ENCODE peak calls at places on chromosomes 11 and 22, in eight cellular contexts. F is activated CD8-positive, alpha-beta T cell treated with anti-CD3 and anti-CD28 coated beads for 36 hours; B is H9; E is cardiac muscle cell; L is dorsolateral prefrontal cortex; W is body of pancreas; N is fibroblast of mammary gland; D is omental fat pad. G is an unnamed sample.

GRCh38 chr11:44319170-44319551 is 9.2 kb upstream of the ALX4 start:
- DNase-seq in F (no peak), B (no peak), E (no peak), L (no peak), W (no peak), N (no peak), D (no peak), G (no peak)

GRCh38 chr11:36073411-36074203 is 129.7 kb downstream of the LDLRAD3 start:
- DNase-seq in F (no peak), B (no peak), E (no peak), L (peak), W (peak), N (peak), D (no peak), G (no peak)

GRCh38 chr11:27349919-27350318 is 13.1 kb downstream of the CCDC34 start:
- DNase-seq in F (no peak), B (no peak), E (no peak), L (no peak), W (no peak), N (no peak), D (no peak), G (no peak)

GRCh38 chr22:33025675-33026074 is 32.5 kb downstream of the SYN3 start:
- DNase-seq in F (no peak), B (no peak), E (no peak), L (no peak), W (no peak), N (no peak), D (no peak), G (no peak)

GRCh38 chr11:91998466-91998865 is 226.2 kb upstream of the FAT3 start:
- DNase-seq in F (no peak), B (no peak), E (no peak), L (no peak), W (no peak), N (no peak), D (no peak), G (no peak)

GRCh38 chr11:82523141-82523540 is 210.5 kb downstream of the FAM181B start:
- DNase-seq in F (no peak), B (peak), E (no peak), L (peak), W (peak), N (no peak), D (no peak), G (no peak)

GRCh38 chr11:46210133-46210636 is 67.3 kb upstream of the CREB3L1 start:
- DNase-seq in F (peak), B (no peak), E (no peak), L (no peak), W (no peak), N (peak), D (no peak), G (no peak)

GRCh38 chr11:86021390-86021789 is 47.5 kb downstream of the PICALM start:
- DNase-seq in F (no peak), B (no peak), E (no peak), L (no peak), W (no peak), N (no peak), D (no peak), G (no peak)

GRCh38 chr11:128716661-128717210 is 22.9 kb downstream of the FLI1 start:
- DNase-seq in F (peak), B (no peak), E (no peak), L (no peak), W (no peak), N (no peak), D (no peak), G (no peak)

GRCh38 chr11:44628730-44629361 is 63.4 kb downstream of the CD82 start:
- DNase-seq in F (no peak), B (peak), E (no peak), L (no peak), W (no peak), N (no peak), D (peak), G (no peak)

GRCh38 chr22:24414984-24415945 is 12.1 kb upstream of the ADORA2A start:
- DNase-seq in F (no peak), B (no peak), E (no peak), L (no peak), W (no peak), N (no peak), D (no peak), G (no peak)

GRCh38 chr11:101618691-101619090 is 34.9 kb upstream of the TRPC6 start:
- DNase-seq in F (no peak), B (no peak), E (no peak), L (no peak), W (no peak), N (peak), D (no peak), G (no peak)

GRCh38 chr22:27631641-27632040 is 169.9 kb downstream of the MN1 start:
- DNase-seq in F (no peak), B (no peak), E (no peak), L (no peak), W (no peak), N (no peak), D (no peak), G (no peak)

GRCh38 chr11:72048718-72049460 is 31.5 kb downstream of the NUMA1 start:
- DNase-seq in F (no peak), B (no peak), E (no peak), L (no peak), W (peak), N (no peak), D (no peak), G (no peak)

GRCh38 chr11:111454561-111455192 is 57.5 kb downstream of the BTG4 start:
- DNase-seq in F (peak), B (peak), E (peak), L (peak), W (no peak), N (peak), D (no peak), G (peak)

GRCh38 chr22:29011200-29011867 is 50.3 kb downstream of the C22orf31 start:
- DNase-seq in F (no peak), B (no peak), E (no peak), L (no peak), W (peak), N (no peak), D (no peak), G (no peak)

GRCh38 chr11:81644239-81644840 is 1089.3 kb downstream of the FAM181B start:
- DNase-seq in F (peak), B (peak), E (peak), L (no peak), W (peak), N (peak), D (no peak), G (no peak)

GRCh38 chr11:66454253-66454652 is 12.5 kb upstream of the PELI3 start:
- DNase-seq in F (peak), B (no peak), E (no peak), L (no peak), W (no peak), N (no peak), D (no peak), G (no peak)

GRCh38 chr11:65767406-65767805 is 13.4 kb downstream of the AP5B1 start:
- DNase-seq in F (no peak), B (no peak), E (no peak), L (no peak), W (no peak), N (peak), D (no peak), G (no peak)

GRCh38 chr11:61855939-61856730 is 28.0 kb downstream of the FADS2 start:
- DNase-seq in F (no peak), B (no peak), E (no peak), L (no peak), W (no peak), N (peak), D (no peak), G (no peak)

GRCh38 chr11:106482920-106483761 is 405.7 kb downstream of the AASDHPPT start:
- DNase-seq in F (no peak), B (no peak), E (peak), L (no peak), W (no peak), N (peak), D (no peak), G (no peak)

GRCh38 chr11:64804346-64805210 is 1.6 kb upstream of the MAP4K2 start:
- DNase-seq in F (peak), B (peak), E (no peak), L (no peak), W (no peak), N (no peak), D (no peak), G (no peak)

GRCh38 chr22:19981961-19982920 is 34.4 kb downstream of the ARVCF start:
- DNase-seq in F (no peak), B (no peak), E (no peak), L (no peak), W (no peak), N (no peak), D (no peak), G (no peak)

GRCh38 chr22:47057916-47058585 is 295.6 kb downstream of the TBC1D22A start:
- DNase-seq in F (no peak), B (no peak), E (no peak), L (no peak), W (no peak), N (no peak), D (no peak), G (no peak)

GRCh38 chr11:60629399-60629798 is 70.0 kb upstream of the MS4A8 start:
- DNase-seq in F (no peak), B (no peak), E (no peak), L (no peak), W (no peak), N (no peak), D (no peak), G (no peak)

GRCh38 chr22:18032455-18033101 is 8.2 kb upstream of the MICAL3 start:
- DNase-seq in F (no peak), B (no peak), E (no peak), L (no peak), W (no peak), N (peak), D (no peak), G (no peak)

GRCh38 chr11:2095542-2095941 is 43.6 kb downstream of the IGF2 start:
- DNase-seq in F (no peak), B (no peak), E (no peak), L (no peak), W (no peak), N (no peak), D (no peak), G (no peak)

GRCh38 chr11:100964400-100964799 is 165.2 kb downstream of the PGR start:
- DNase-seq in F (no peak), B (no peak), E (no peak), L (no peak), W (no peak), N (peak), D (no peak), G (no peak)

GRCh38 chr22:40799008-40799407 is 20.1 kb downstream of the SLC25A17 start:
- DNase-seq in F (no peak), B (no peak), E (no peak), L (no peak), W (no peak), N (no peak), D (no peak), G (no peak)

GRCh38 chr11:60343094-60343704 is 16.1 kb downstream of the MS4A6E start:
- DNase-seq in F (peak), B (no peak), E (peak), L (no peak), W (no peak), N (peak), D (no peak), G (no peak)

GRCh38 chr22:45320326-45320976 is 10.7 kb downstream of the FAM118A start:
- DNase-seq in F (no peak), B (no peak), E (no peak), L (no peak), W (no peak), N (peak), D (no peak), G (no peak)

GRCh38 chr22:41380993-41381328 is 781 bp upstream of the TEF start:
- DNase-seq in F (no peak), B (no peak), E (peak), L (no peak), W (peak), N (peak), D (no peak), G (no peak)

GRCh38 chr11:133277886-133278285 is 254.4 kb downstream of the OPCML start:
- DNase-seq in F (no peak), B (no peak), E (no peak), L (no peak), W (no peak), N (no peak), D (no peak), G (no peak)

GRCh38 chr22:22593250-22593649 is 34.2 kb upstream of the PRAME start:
- DNase-seq in F (no peak), B (no peak), E (no peak), L (no peak), W (no peak), N (no peak), D (no peak), G (no peak)

GRCh38 chr11:23554002-23554401 is 693.7 kb upstream of the CCDC179 start:
- DNase-seq in F (no peak), B (no peak), E (no peak), L (no peak), W (peak), N (peak), D (no peak), G (no peak)
- TF ChIP-seq CTCF in F (no peak), B (peak), E (no peak), L (no peak), W (no peak), N (peak), D (no peak), G (no peak)

GRCh38 chr11:124935548-124936514 is at the start of gene HEPACAM:
- DNase-seq in F (no peak), B (no peak), E (no peak), L (peak), W (no peak), N (no peak), D (no peak), G (no peak)
- TF ChIP-seq CTCF in F (no peak), B (no peak), E (no peak), L (no peak), W (no peak), N (no peak), D (no peak), G (no peak)

DNA sequence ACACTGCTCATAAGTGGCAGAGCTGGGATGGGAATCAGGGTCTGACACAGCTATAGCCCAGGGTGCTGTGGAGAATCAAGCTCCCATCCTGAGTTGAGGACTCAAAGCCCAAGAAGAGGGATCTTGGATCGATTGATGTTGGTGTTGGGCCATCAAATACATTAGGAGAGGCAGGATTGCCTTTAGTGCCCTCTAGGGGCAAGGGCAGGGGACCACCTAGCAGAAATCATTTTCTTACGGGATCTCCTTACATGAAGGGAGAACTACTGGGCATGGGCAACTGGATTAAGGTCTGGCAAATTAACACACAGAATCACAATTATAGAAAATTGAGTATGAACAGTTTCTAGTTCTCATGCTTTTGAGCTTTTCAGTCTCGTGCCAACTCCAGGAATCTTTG is 24.9 kb upstream of the EMSY start:
- DNase-seq in F (peak), B (peak), E (no peak), L (no peak), W (peak), N (peak), D (no peak), G (no peak)
- TF ChIP-seq CTCF in F (peak), B (peak), E (peak), L (no peak), W (peak), N (peak), D (no peak), G (no peak)

GRCh38 chr11:75813126-75813525 is 1.9 kb upstream of the UVRAG start:
- DNase-seq in F (no peak), B (no peak), E (no peak), L (no peak), W (no peak), N (no peak), D (no peak), G (no peak)
- TF ChIP-seq CTCF in F (no peak), B (no peak), E (no peak), L (no peak), W (no peak), N (no peak), D (no peak), G (no peak)

GRCh38 chr11:58784995-58785394 is 53.3 kb upstream of the GLYAT start:
- DNase-seq in F (no peak), B (no peak), E (no peak), L (no peak), W (no peak), N (no peak), D (no peak), G (no peak)

GRCh38 chr11:58786693-58787092 is 55.0 kb upstream of the GLYAT start:
- DNase-seq in F (no peak), B (no peak), E (no peak), L (no peak), W (no peak), N (peak), D (no peak), G (no peak)

GRCh38 chr11:58787903-58788302 is 56.2 kb upstream of the GLYAT start:
- DNase-seq in F (no peak), B (no peak), E (no peak), L (no peak), W (no peak), N (peak), D (no peak), G (no peak)

DNA sequence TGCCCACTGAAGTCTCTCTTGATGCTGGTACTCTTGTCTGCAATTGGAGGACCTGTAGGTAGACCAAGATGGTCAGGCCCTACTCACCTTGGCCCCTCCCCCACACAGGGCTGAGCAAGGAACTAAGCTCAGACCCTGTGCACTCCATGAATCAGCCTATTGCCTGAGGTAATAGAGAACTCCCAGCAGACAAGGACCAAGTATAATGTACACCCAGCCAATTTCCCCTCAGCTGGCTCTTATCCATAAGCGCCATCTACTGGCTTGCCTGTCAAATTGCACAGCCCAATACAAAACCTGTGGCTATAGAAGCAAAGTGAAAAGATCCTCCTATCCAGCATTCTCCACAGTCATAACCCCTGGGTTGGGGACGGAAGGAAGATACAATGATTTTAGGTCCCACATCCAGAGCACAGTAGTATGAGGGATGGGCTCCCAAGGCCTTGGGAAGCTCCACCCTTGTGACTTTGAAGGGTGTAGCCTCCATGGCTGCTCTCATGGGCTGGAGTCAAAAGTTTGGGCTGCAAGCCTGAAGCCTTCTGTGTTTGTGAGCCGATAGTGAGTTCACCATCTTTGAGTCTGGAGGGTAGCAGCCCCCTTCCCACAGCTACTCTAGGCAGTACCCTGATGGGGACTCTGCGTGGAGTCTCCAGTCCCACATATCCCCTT is 56.0 kb downstream of the GLYATL2 start:
- DNase-seq in F (peak), B (peak), E (peak), L (peak), W (peak), N (peak), D (no peak), G (no peak)
- TF ChIP-seq CTCF in F (peak), B (peak), E (peak), L (peak), W (peak), N (peak), D (no peak), G (peak)

GRCh38 chr11:34514597-34514996 is 1.0 kb upstream of the ELF5 start:
- DNase-seq in F (no peak), B (no peak), E (no peak), L (no peak), W (no peak), N (no peak), D (no peak), G (no peak)
- TF ChIP-seq CTCF in F (no peak), B (no peak), E (no peak), L (no peak), W (no peak), N (no peak), D (no peak), G (no peak)

DNA sequence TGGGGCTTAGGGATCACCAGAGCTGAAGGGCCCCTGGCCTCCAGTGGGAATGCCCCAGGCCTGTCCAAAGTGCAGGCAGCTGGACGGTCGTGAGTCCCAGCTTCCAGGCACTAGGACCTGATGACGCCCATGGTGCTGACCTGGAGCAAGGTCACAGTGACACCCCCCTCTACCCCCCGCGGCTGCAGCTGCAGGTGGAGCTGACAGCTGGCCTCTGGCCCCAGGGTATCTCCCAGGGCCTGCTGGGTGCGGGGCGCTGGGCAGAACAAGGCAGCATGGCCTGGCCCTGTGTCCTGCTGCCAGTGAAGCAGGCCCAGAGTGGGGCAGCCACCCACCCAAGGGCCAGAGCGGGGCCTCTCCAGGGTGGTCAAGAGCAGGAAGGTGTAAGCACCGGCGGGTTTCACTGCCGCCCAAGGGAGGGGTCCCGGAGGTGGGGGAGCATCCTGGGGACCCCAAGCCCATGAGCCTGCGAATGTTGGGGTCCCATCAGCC is 553 bp upstream of the TCIRG1 start:
- DNase-seq in F (no peak), B (no peak), E (peak), L (no peak), W (peak), N (no peak), D (no peak), G (no peak)
- TF ChIP-seq CTCF in F (no peak), B (no peak), E (no peak), L (no peak), W (no peak), N (no peak), D (no peak), G (no peak)

DNA sequence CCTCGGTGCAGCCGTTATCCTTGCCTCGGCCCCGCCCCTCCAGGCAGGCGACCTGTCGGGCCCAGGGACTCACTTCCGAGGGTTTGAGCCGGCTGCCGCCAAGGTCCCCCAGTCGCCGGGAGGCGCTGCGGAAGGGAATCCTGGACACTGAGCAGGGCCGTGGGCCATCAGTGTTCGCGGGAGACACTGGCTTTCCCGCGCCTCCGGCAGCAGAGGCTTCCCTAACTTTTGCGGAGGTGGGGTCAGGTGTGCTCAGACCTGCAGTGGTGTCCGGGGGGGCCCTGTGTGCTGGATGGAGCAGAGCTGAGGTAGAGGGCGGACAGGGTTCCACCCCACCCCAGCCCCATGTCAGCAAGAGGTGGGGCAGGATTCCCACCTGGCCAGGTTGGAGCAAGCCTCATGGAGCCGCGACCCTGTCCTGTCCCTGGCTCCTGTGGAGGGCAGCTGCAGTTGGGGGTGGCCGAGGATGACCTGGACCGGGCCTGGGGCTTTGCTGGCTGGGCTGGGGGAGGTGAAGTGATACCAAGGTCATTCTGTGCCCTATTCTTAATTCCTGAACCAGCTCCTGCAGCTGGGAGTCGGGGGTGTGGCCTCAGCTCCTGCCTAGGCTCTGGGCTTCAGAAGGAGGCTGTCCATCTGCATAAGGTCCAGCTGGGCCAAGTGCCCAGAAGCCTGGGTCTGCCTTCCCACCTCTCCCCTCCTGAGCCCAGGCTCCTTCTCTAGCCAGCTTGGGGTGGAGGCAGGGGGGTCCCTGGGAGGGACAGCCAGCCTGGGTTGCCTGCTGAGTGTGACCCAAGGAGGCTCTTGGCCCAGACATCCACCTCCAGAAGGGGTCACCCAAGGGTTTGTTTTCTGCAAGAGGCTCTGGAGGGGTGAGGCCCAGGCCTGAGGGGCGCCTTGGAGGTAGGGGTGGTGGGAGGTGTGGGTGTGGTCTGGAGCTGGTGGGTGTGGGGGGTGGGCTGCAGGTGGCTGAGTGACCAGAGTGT is 8.4 kb downstream of the TSPAN4 start:
- DNase-seq in F (peak), B (peak), E (no peak), L (no peak), W (no peak), N (no peak), D (no peak), G (no peak)
- TF ChIP-seq CTCF in F (no peak), B (peak), E (peak), L (no peak), W (no peak), N (no peak), D (no peak), G (peak)

GRCh38 chr11:559020-559620 is 1.4 kb downstream of the LMNTD2 start:
- DNase-seq in F (no peak), B (no peak), E (no peak), L (no peak), W (no peak), N (no peak), D (no peak), G (no peak)
- TF ChIP-seq CTCF in F (no peak), B (peak), E (no peak), L (no peak), W (no peak), N (no peak), D (no peak), G (no peak)

G was measured in progenitor cell of endocrine pancreas.